ENCODE peak calls at places on chromosomes 3 and 15, in four cellular contexts. I, T, N and U are unnamed samples.

GRCh38 chr3:63656791-63657190 is 4.3 kb downstream of the SNTN start:
- DNase-seq in N (no peak), T (no peak), I (no peak), U (no peak)

GRCh38 chr3:50201573-50202315 is 3.3 kb upstream of the SLC38A3 start:
- DNase-seq in T (no peak), I (no peak), N (no peak), U (peak)

GRCh38 chr15:80003171-80003570 is 32.2 kb upstream of the BCL2A1 start:
- DNase-seq in N (no peak), I (no peak), T (no peak), U (no peak)

GRCh38 chr3:170717410-170718402 is 131.8 kb upstream of the SLC7A14 start:
- DNase-seq in I (no peak), N (no peak), T (no peak), U (no peak)

GRCh38 chr15:26126819-26127387 is 263.8 kb upstream of the ATP10A start:
- DNase-seq in T (no peak), N (no peak), I (peak), U (no peak)

GRCh38 chr3:36403661-36404060 is 23.4 kb downstream of the STAC start:
- DNase-seq in N (no peak), I (no peak), T (no peak), U (no peak)

GRCh38 chr3:98027084-98027445 is 8.1 kb downstream of the GABRR3 start:
- DNase-seq in N (no peak), T (no peak), I (no peak), U (no peak)

GRCh38 chr15:88479169-88479568 is 11.7 kb downstream of the MRPS11 start:
- DNase-seq in N (no peak), I (no peak), T (no peak), U (no peak)

GRCh38 chr15:60803059-60803458 is 324.1 kb upstream of the ICE2 start:
- DNase-seq in I (no peak), T (no peak), N (no peak), U (no peak)

GRCh38 chr3:7672124-7672523 is 811.2 kb downstream of the GRM7 start:
- DNase-seq in T (no peak), N (no peak), I (no peak), U (no peak)

GRCh38 chr3:38115645-38116427 is 21.1 kb downstream of the ACAA1 start:
- DNase-seq in N (no peak), I (no peak), T (no peak), U (no peak)

GRCh38 chr15:85707519-85708338 is 87.0 kb downstream of the KLHL25 start:
- DNase-seq in N (no peak), T (no peak), I (no peak), U (no peak)

GRCh38 chr3:184059424-184059823 is 6.6 kb downstream of the HTR3C start:
- DNase-seq in N (no peak), T (no peak), I (no peak), U (no peak)

GRCh38 chr3:35383216-35383615 is 256.1 kb upstream of the ARPP21 start:
- DNase-seq in T (no peak), I (no peak), N (no peak), U (no peak)

GRCh38 chr15:96340611-96341464 is 10.3 kb downstream of the NR2F2 start:
- DNase-seq in I (no peak), T (no peak), N (no peak), U (no peak)

GRCh38 chr3:183455064-183455463 is 26.6 kb upstream of the MCF2L2 start:
- DNase-seq in N (no peak), T (no peak), I (no peak), U (no peak)

GRCh38 chr3:111862974-111863373 is 3.9 kb downstream of the PHLDB2 start:
- DNase-seq in I (no peak), N (no peak), T (no peak), U (no peak)

GRCh38 chr15:61831505-61831921 is 228.7 kb downstream of the VPS13C start:
- DNase-seq in N (no peak), I (no peak), T (no peak), U (no peak)